ENCODE peak calls at places on chromosomes 4 and X, in seven cellular contexts. One of them, this sample, is unnamed.

GRCh38 chr4:148847544-148847943 is 405.3 kb upstream of the NR3C2 start:
- DNase-seq in AG04450: no peak
- DNase-seq in A549: no peak
- DNase-seq in CD8-positive, alpha-beta T cell: no peak
- DNase-seq in spleen: no peak
- DNase-seq in upper lobe of right lung: no peak
- DNase-seq in mammary epithelial cell: no peak
- DNase-seq in this sample: no peak

GRCh38 chr4:77220841-77221613 is 64.0 kb downstream of the CCNG2 start:
- DNase-seq in spleen: no peak
- DNase-seq in CD8-positive, alpha-beta T cell: no peak
- DNase-seq in upper lobe of right lung: no peak
- DNase-seq in AG04450: no peak
- DNase-seq in A549: no peak
- DNase-seq in mammary epithelial cell: no peak
- DNase-seq in this sample: no peak

GRCh38 chr4:44848466-44848865 is 122.1 kb upstream of the GNPDA2 start:
- DNase-seq in upper lobe of right lung: no peak
- DNase-seq in CD8-positive, alpha-beta T cell: no peak
- DNase-seq in A549: no peak
- DNase-seq in AG04450: no peak
- DNase-seq in mammary epithelial cell: peak
- DNase-seq in spleen: no peak
- DNase-seq in this sample: no peak

GRCh38 chr4:83043801-83044407 is 8.9 kb downstream of the COPS4 start:
- DNase-seq in AG04450: no peak
- DNase-seq in mammary epithelial cell: peak
- DNase-seq in A549: no peak
- DNase-seq in spleen: no peak
- DNase-seq in CD8-positive, alpha-beta T cell: no peak
- DNase-seq in upper lobe of right lung: no peak
- DNase-seq in this sample: no peak

GRCh38 chr4:143609492-143609891 is 91.0 kb downstream of the FREM3 start:
- DNase-seq in spleen: no peak
- DNase-seq in AG04450: no peak
- DNase-seq in mammary epithelial cell: no peak
- DNase-seq in CD8-positive, alpha-beta T cell: no peak
- DNase-seq in A549: no peak
- DNase-seq in upper lobe of right lung: no peak
- DNase-seq in this sample: no peak

GRCh38 chr4:93147524-93148212 is 680.9 kb upstream of the ATOH1 start:
- DNase-seq in upper lobe of right lung: no peak
- DNase-seq in A549: no peak
- DNase-seq in spleen: no peak
- DNase-seq in CD8-positive, alpha-beta T cell: no peak
- DNase-seq in AG04450: no peak
- DNase-seq in mammary epithelial cell: no peak
- DNase-seq in this sample: no peak

GRCh38 chrX:54494970-54495813 is 842 bp downstream of the FGD1 start:
- DNase-seq in AG04450: no peak
- DNase-seq in A549: no peak
- DNase-seq in mammary epithelial cell: peak
- DNase-seq in spleen: no peak
- DNase-seq in CD8-positive, alpha-beta T cell: no peak
- DNase-seq in upper lobe of right lung: peak
- DNase-seq in this sample: peak

GRCh38 chr4:7832331-7832730 is 107.3 kb downstream of the AFAP1 start:
- DNase-seq in spleen: no peak
- DNase-seq in A549: no peak
- DNase-seq in CD8-positive, alpha-beta T cell: no peak
- DNase-seq in upper lobe of right lung: no peak
- DNase-seq in mammary epithelial cell: no peak
- DNase-seq in AG04450: no peak
- DNase-seq in this sample: no peak

GRCh38 chr4:76737180-76737579 is 160.8 kb downstream of the SOWAHB start:
- DNase-seq in CD8-positive, alpha-beta T cell: no peak
- DNase-seq in mammary epithelial cell: no peak
- DNase-seq in spleen: no peak
- DNase-seq in A549: no peak
- DNase-seq in upper lobe of right lung: no peak
- DNase-seq in AG04450: no peak
- DNase-seq in this sample: no peak

GRCh38 chr4:14752341-14753046 is 249.8 kb upstream of the CPEB2 start:
- DNase-seq in AG04450: no peak
- DNase-seq in mammary epithelial cell: no peak
- DNase-seq in A549: no peak
- DNase-seq in upper lobe of right lung: no peak
- DNase-seq in spleen: no peak
- DNase-seq in CD8-positive, alpha-beta T cell: no peak
- DNase-seq in this sample: no peak

GRCh38 chr4:90415116-90415515 is 287.9 kb downstream of the CCSER1 start:
- DNase-seq in A549: no peak
- DNase-seq in CD8-positive, alpha-beta T cell: no peak
- DNase-seq in upper lobe of right lung: no peak
- DNase-seq in spleen: no peak
- DNase-seq in mammary epithelial cell: no peak
- DNase-seq in AG04450: no peak
- DNase-seq in this sample: no peak

GRCh38 chrX:38282044-38282443 is 45.3 kb downstream of the RPGR start:
- DNase-seq in upper lobe of right lung: no peak
- DNase-seq in A549: no peak
- DNase-seq in spleen: no peak
- DNase-seq in CD8-positive, alpha-beta T cell: no peak
- DNase-seq in mammary epithelial cell: no peak
- DNase-seq in AG04450: no peak
- DNase-seq in this sample: no peak

GRCh38 chrX:8424941-8425340 is 39.7 kb upstream of the VCX3B start:
- DNase-seq in mammary epithelial cell: peak
- DNase-seq in spleen: no peak
- DNase-seq in AG04450: no peak
- DNase-seq in A549: no peak
- DNase-seq in upper lobe of right lung: no peak
- DNase-seq in CD8-positive, alpha-beta T cell: no peak
- DNase-seq in this sample: no peak

GRCh38 chr4:1309261-1310010 is 19.7 kb downstream of the MAEA start:
- DNase-seq in mammary epithelial cell: peak
- DNase-seq in AG04450: peak
- DNase-seq in spleen: peak
- DNase-seq in upper lobe of right lung: peak
- DNase-seq in A549: no peak
- DNase-seq in CD8-positive, alpha-beta T cell: peak
- DNase-seq in this sample: peak

GRCh38 chrX:15301924-15302323 is 13.5 kb downstream of the ASB11 start:
- DNase-seq in CD8-positive, alpha-beta T cell: no peak
- DNase-seq in mammary epithelial cell: peak
- DNase-seq in A549: no peak
- DNase-seq in upper lobe of right lung: peak
- DNase-seq in AG04450: no peak
- DNase-seq in spleen: no peak
- DNase-seq in this sample: peak

GRCh38 chr4:113878718-113879117 is 100.7 kb downstream of the ARSJ start:
- DNase-seq in spleen: no peak
- DNase-seq in AG04450: peak
- DNase-seq in mammary epithelial cell: peak
- DNase-seq in upper lobe of right lung: no peak
- DNase-seq in A549: no peak
- DNase-seq in CD8-positive, alpha-beta T cell: no peak
- DNase-seq in this sample: no peak

GRCh38 chr4:146311238-146311970 is 97.1 kb downstream of the REELD1 start:
- DNase-seq in spleen: no peak
- DNase-seq in CD8-positive, alpha-beta T cell: no peak
- DNase-seq in A549: no peak
- DNase-seq in mammary epithelial cell: no peak
- DNase-seq in upper lobe of right lung: no peak
- DNase-seq in AG04450: no peak
- DNase-seq in this sample: no peak

GRCh38 chrX:143319526-143319925 is 197.7 kb downstream of the SPANXN3 start:
- DNase-seq in upper lobe of right lung: no peak
- DNase-seq in AG04450: no peak
- DNase-seq in CD8-positive, alpha-beta T cell: no peak
- DNase-seq in spleen: no peak
- DNase-seq in mammary epithelial cell: no peak
- DNase-seq in A549: no peak
- DNase-seq in this sample: no peak

GRCh38 chr4:74006009-74006476 is 7.6 kb upstream of the CXCL5 start:
- DNase-seq in mammary epithelial cell: peak
- DNase-seq in A549: no peak
- DNase-seq in upper lobe of right lung: no peak
- DNase-seq in AG04450: no peak
- DNase-seq in spleen: no peak
- DNase-seq in CD8-positive, alpha-beta T cell: no peak
- DNase-seq in this sample: no peak

GRCh38 chr4:7788687-7789425 is 150.8 kb downstream of the AFAP1 start:
- DNase-seq in mammary epithelial cell: no peak
- DNase-seq in AG04450: no peak
- DNase-seq in A549: no peak
- DNase-seq in spleen: peak
- DNase-seq in upper lobe of right lung: peak
- DNase-seq in CD8-positive, alpha-beta T cell: no peak
- DNase-seq in this sample: no peak

GRCh38 chr4:144289687-144290433 is 149.3 kb upstream of the GYPA start:
- DNase-seq in A549: no peak
- DNase-seq in spleen: no peak
- DNase-seq in upper lobe of right lung: no peak
- DNase-seq in CD8-positive, alpha-beta T cell: no peak
- DNase-seq in mammary epithelial cell: no peak
- DNase-seq in AG04450: no peak
- DNase-seq in this sample: no peak

GRCh38 chrX:144040793-144041192 is 156.9 kb downstream of the UBE2NL start:
- DNase-seq in CD8-positive, alpha-beta T cell: no peak
- DNase-seq in A549: no peak
- DNase-seq in mammary epithelial cell: no peak
- DNase-seq in upper lobe of right lung: no peak
- DNase-seq in AG04450: no peak
- DNase-seq in spleen: no peak
- DNase-seq in this sample: no peak

GRCh38 chrX:31988975-31989374 is 917.1 kb upstream of the FTHL17 start:
- DNase-seq in AG04450: no peak
- DNase-seq in upper lobe of right lung: no peak
- DNase-seq in A549: no peak
- DNase-seq in CD8-positive, alpha-beta T cell: no peak
- DNase-seq in spleen: no peak
- DNase-seq in mammary epithelial cell: no peak
- DNase-seq in this sample: no peak

GRCh38 chrX:13855689-13856425 is 39.0 kb upstream of the GPM6B start:
- DNase-seq in spleen: no peak
- DNase-seq in AG04450: no peak
- DNase-seq in mammary epithelial cell: peak
- DNase-seq in upper lobe of right lung: no peak
- DNase-seq in A549: no peak
- DNase-seq in CD8-positive, alpha-beta T cell: no peak
- DNase-seq in this sample: no peak

GRCh38 chr4:178681871-178682270 is 1239.6 kb upstream of the AGA start:
- DNase-seq in AG04450: no peak
- DNase-seq in A549: no peak
- DNase-seq in mammary epithelial cell: no peak
- DNase-seq in spleen: no peak
- DNase-seq in upper lobe of right lung: no peak
- DNase-seq in CD8-positive, alpha-beta T cell: no peak
- DNase-seq in this sample: no peak

GRCh38 chr4:103032575-103032974 is 13.1 kb upstream of the SLC9B1 start:
- DNase-seq in A549: no peak
- DNase-seq in mammary epithelial cell: peak
- DNase-seq in AG04450: no peak
- DNase-seq in CD8-positive, alpha-beta T cell: no peak
- DNase-seq in upper lobe of right lung: no peak
- DNase-seq in spleen: no peak
- DNase-seq in this sample: no peak

DNA sequence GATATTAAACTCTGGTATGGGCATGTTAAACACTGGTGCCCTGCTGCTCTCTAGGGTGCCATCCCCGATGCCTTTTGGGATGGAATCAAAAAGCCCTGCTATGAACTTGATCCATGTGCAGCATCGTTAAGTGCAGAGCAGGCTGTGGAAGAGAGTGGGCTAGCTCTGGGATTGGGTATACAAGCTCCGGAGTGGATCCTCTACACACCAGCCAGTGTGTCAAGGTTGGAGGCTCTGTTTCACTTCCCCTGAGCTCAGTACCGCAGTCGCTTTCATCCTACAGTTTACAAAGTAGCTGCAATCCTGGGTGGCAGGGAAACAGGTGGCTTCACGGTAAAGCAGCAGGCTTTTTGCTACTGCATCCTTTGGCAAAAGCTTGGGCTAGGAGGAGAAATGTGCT is 108.2 kb upstream of the SLC4A4 start:
- DNase-seq in upper lobe of right lung: no peak
- DNase-seq in A549: no peak
- DNase-seq in mammary epithelial cell: no peak
- DNase-seq in CD8-positive, alpha-beta T cell: no peak
- DNase-seq in AG04450: no peak
- DNase-seq in spleen: no peak
- DNase-seq in this sample: no peak
- H3K27ac ChIP-seq in upper lobe of right lung: peak
- H3K27ac ChIP-seq in A549: no peak
- H3K27ac ChIP-seq in mammary epithelial cell: no peak
- H3K27ac ChIP-seq in CD8-positive, alpha-beta T cell: no peak
- H3K27ac ChIP-seq in AG04450: peak
- H3K27ac ChIP-seq in spleen: no peak
- H3K27ac ChIP-seq in this sample: peak

DNA sequence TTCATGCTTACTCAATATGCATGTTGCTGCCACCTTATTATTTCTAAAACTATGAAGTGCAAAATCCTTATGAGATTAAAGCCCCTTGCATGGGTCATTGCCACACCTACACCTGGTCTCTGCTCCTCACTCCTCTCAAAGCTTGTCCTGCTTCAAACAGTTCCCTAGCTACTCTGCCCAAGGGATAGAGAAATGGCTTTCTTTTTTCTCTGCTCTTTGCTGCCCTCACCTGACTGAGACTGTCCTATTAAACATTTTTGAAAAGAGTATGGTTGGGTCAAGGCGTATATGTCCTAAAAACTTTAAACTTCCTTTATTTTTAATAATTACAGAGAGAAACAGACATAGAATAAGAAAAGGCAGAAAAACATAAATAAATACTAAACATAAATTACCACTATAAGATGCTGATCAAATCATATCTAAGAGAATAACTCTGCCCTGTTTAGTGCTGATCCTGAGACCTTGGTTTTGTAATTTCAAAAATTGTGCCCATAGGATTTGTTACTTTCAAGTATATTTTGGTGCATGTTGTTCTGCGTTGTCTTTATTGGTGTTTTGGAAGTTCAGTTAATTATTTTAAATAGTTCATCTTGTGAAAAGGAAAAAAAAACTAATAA is 704.9 kb upstream of the PABPC4L start:
- DNase-seq in upper lobe of right lung: no peak
- DNase-seq in CD8-positive, alpha-beta T cell: no peak
- DNase-seq in mammary epithelial cell: no peak
- DNase-seq in AG04450: no peak
- DNase-seq in A549: no peak
- DNase-seq in spleen: no peak
- DNase-seq in this sample: no peak
- TF ChIP-seq CTCF in upper lobe of right lung: peak
- TF ChIP-seq CTCF in CD8-positive, alpha-beta T cell: no peak
- TF ChIP-seq CTCF in mammary epithelial cell: peak
- TF ChIP-seq CTCF in AG04450: peak
- TF ChIP-seq CTCF in A549: peak
- TF ChIP-seq CTCF in spleen: no peak
- TF ChIP-seq CTCF in this sample: no peak

GRCh38 chrX:1466971-1467561 is 14.4 kb upstream of the ASMTL start:
- DNase-seq in A549: no peak
- DNase-seq in upper lobe of right lung: peak
- DNase-seq in spleen: peak
- DNase-seq in mammary epithelial cell: no peak
- DNase-seq in AG04450: no peak
- DNase-seq in CD8-positive, alpha-beta T cell: peak
- DNase-seq in this sample: no peak
- H3K27ac ChIP-seq in A549: no peak
- H3K27ac ChIP-seq in upper lobe of right lung: no peak
- H3K27ac ChIP-seq in spleen: peak
- H3K27ac ChIP-seq in mammary epithelial cell: no peak
- H3K27ac ChIP-seq in AG04450: no peak
- H3K27ac ChIP-seq in CD8-positive, alpha-beta T cell: peak
- H3K27ac ChIP-seq in this sample: no peak

GRCh38 chrX:4277122-4277521 is 563.7 kb upstream of the PRKX start:
- DNase-seq in A549: no peak
- DNase-seq in spleen: no peak
- DNase-seq in CD8-positive, alpha-beta T cell: no peak
- DNase-seq in AG04450: no peak
- DNase-seq in upper lobe of right lung: no peak
- DNase-seq in mammary epithelial cell: peak
- DNase-seq in this sample: no peak
- TF ChIP-seq CTCF in A549: no peak
- TF ChIP-seq CTCF in spleen: no peak
- TF ChIP-seq CTCF in CD8-positive, alpha-beta T cell: no peak
- TF ChIP-seq CTCF in AG04450: no peak
- TF ChIP-seq CTCF in upper lobe of right lung: no peak
- TF ChIP-seq CTCF in mammary epithelial cell: peak
- TF ChIP-seq CTCF in this sample: no peak